ENCODE peak calls at places on chromosomes 12 and 14, in eight cellular contexts. One of them, this sample, is unnamed.
A peak's percentile ranks its signal among the peaks of the same experiment; 100 is the strongest.

GRCh38 chr12:704516-705242 is 41.4 kb upstream of the NINJ2 start:
- DNase-seq in GM12878: no peak
- DNase-seq in Peyer's patch: no peak
- DNase-seq in cardiac fibroblast: no peak
- DNase-seq in testis: no peak
- DNase-seq in Caco-2: no peak
- DNase-seq in tibial nerve: no peak
- DNase-seq in stomach: no peak
- DNase-seq in this sample: no peak

GRCh38 chr14:71381814-71382213 is 474.6 kb downstream of the PCNX1 start:
- DNase-seq in cardiac fibroblast: no peak
- DNase-seq in testis: no peak
- DNase-seq in GM12878: no peak
- DNase-seq in tibial nerve: no peak
- DNase-seq in stomach: no peak
- DNase-seq in Caco-2: no peak
- DNase-seq in Peyer's patch: no peak
- DNase-seq in this sample: no peak

GRCh38 chr12:106956048-106956935 is 585 bp downstream of the TMEM263 start:
- DNase-seq in cardiac fibroblast: peak; percentile 91
- DNase-seq in testis: peak; percentile 79
- DNase-seq in Caco-2: peak; percentile 75
- DNase-seq in GM12878: peak; percentile 15
- DNase-seq in Peyer's patch: peak; percentile 77
- DNase-seq in stomach: peak; percentile 67
- DNase-seq in tibial nerve: peak; percentile 60
- DNase-seq in this sample: peak; percentile 70

GRCh38 chr12:71661977-71662522 is 1.6 kb downstream of the ZFC3H1 start:
- DNase-seq in tibial nerve: no peak
- DNase-seq in Caco-2: no peak
- DNase-seq in Peyer's patch: no peak
- DNase-seq in GM12878: no peak
- DNase-seq in stomach: no peak
- DNase-seq in cardiac fibroblast: peak; percentile 56
- DNase-seq in testis: no peak
- DNase-seq in this sample: no peak

GRCh38 chr12:15688838-15689237 is 100.3 kb downstream of the EPS8 start:
- DNase-seq in Peyer's patch: no peak
- DNase-seq in cardiac fibroblast: peak; percentile 49
- DNase-seq in Caco-2: no peak
- DNase-seq in stomach: no peak
- DNase-seq in testis: no peak
- DNase-seq in GM12878: no peak
- DNase-seq in tibial nerve: no peak
- DNase-seq in this sample: no peak

GRCh38 chr12:48882972-48883304 is 17.3 kb upstream of the RND1 start:
- DNase-seq in stomach: peak; percentile 36
- DNase-seq in Peyer's patch: no peak
- DNase-seq in testis: no peak
- DNase-seq in cardiac fibroblast: no peak
- DNase-seq in Caco-2: no peak
- DNase-seq in tibial nerve: no peak
- DNase-seq in GM12878: no peak
- DNase-seq in this sample: no peak

GRCh38 chr12:39553476-39553875 is 66.1 kb downstream of the ABCD2 start:
- DNase-seq in stomach: no peak
- DNase-seq in Caco-2: no peak
- DNase-seq in Peyer's patch: no peak
- DNase-seq in tibial nerve: no peak
- DNase-seq in GM12878: no peak
- DNase-seq in testis: no peak
- DNase-seq in cardiac fibroblast: no peak
- DNase-seq in this sample: no peak

GRCh38 chr12:54378791-54379400 is 5.6 kb downstream of the ZNF385A start:
- DNase-seq in testis: peak; percentile 53
- DNase-seq in Peyer's patch: peak; percentile 75
- DNase-seq in stomach: peak; percentile 70
- DNase-seq in GM12878: no peak
- DNase-seq in tibial nerve: no peak
- DNase-seq in Caco-2: peak; percentile 65
- DNase-seq in cardiac fibroblast: peak; percentile 41
- DNase-seq in this sample: no peak

GRCh38 chr12:18472304-18472703 is 211.0 kb downstream of the PIK3C2G start:
- DNase-seq in tibial nerve: no peak
- DNase-seq in GM12878: no peak
- DNase-seq in Peyer's patch: no peak
- DNase-seq in cardiac fibroblast: no peak
- DNase-seq in stomach: no peak
- DNase-seq in Caco-2: no peak
- DNase-seq in testis: no peak
- DNase-seq in this sample: no peak

GRCh38 chr12:110743571-110744093 is 941 bp upstream of the PPP1CC start:
- DNase-seq in Peyer's patch: peak; percentile 73
- DNase-seq in stomach: no peak
- DNase-seq in testis: peak; percentile 41
- DNase-seq in cardiac fibroblast: peak; percentile 48
- DNase-seq in tibial nerve: peak; percentile 28
- DNase-seq in GM12878: no peak
- DNase-seq in Caco-2: no peak
- DNase-seq in this sample: no peak

GRCh38 chr12:109637341-109637740 is 63.7 kb downstream of the MVK start:
- DNase-seq in GM12878: no peak
- DNase-seq in tibial nerve: no peak
- DNase-seq in testis: no peak
- DNase-seq in Peyer's patch: no peak
- DNase-seq in stomach: no peak
- DNase-seq in Caco-2: no peak
- DNase-seq in cardiac fibroblast: no peak
- DNase-seq in this sample: no peak

GRCh38 chr12:45355750-45356149 is 139.9 kb downstream of the ANO6 start:
- DNase-seq in Caco-2: no peak
- DNase-seq in testis: no peak
- DNase-seq in stomach: no peak
- DNase-seq in tibial nerve: no peak
- DNase-seq in Peyer's patch: no peak
- DNase-seq in cardiac fibroblast: no peak
- DNase-seq in GM12878: no peak
- DNase-seq in this sample: no peak

GRCh38 chr12:15796493-15797141 is 7.4 kb upstream of the EPS8 start:
- DNase-seq in stomach: no peak
- DNase-seq in testis: no peak
- DNase-seq in tibial nerve: no peak
- DNase-seq in Caco-2: no peak
- DNase-seq in cardiac fibroblast: peak; percentile 88
- DNase-seq in Peyer's patch: no peak
- DNase-seq in GM12878: no peak
- DNase-seq in this sample: no peak

DNA sequence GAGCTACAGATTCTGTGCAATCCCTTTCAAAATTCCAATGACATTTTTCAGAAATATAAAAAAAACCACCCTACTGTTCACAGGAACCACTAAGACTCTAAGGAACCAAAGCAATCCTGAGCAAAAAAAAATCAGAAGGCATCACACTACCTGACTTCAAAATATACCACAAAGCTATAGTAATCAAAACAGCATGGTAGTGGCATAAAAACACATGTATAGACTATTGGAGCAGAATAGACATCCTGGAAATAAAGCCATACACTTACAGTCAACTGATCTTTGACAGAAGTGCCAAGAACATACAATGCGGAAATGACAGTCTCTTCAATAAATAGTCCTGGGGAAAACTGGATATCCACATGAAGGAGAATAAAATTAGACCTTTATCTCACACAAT is 56.5 kb downstream of the EGLN3 start:
- DNase-seq in GM12878: no peak
- DNase-seq in cardiac fibroblast: no peak
- DNase-seq in Caco-2: no peak
- DNase-seq in Peyer's patch: no peak
- DNase-seq in tibial nerve: no peak
- DNase-seq in stomach: no peak
- DNase-seq in testis: no peak
- DNase-seq in this sample: no peak
- TF ChIP-seq CTCF in GM12878: no peak
- TF ChIP-seq CTCF in cardiac fibroblast: no peak
- TF ChIP-seq CTCF in Caco-2: no peak
- TF ChIP-seq CTCF in Peyer's patch: no peak
- TF ChIP-seq CTCF in tibial nerve: no peak
- TF ChIP-seq CTCF in stomach: no peak
- TF ChIP-seq CTCF in testis: no peak
- TF ChIP-seq CTCF in this sample: no peak

GRCh38 chr12:81888961-81889360 is 129.8 kb upstream of the PPFIA2 start:
- DNase-seq in Caco-2: no peak
- DNase-seq in GM12878: no peak
- DNase-seq in testis: no peak
- DNase-seq in cardiac fibroblast: no peak
- DNase-seq in Peyer's patch: no peak
- DNase-seq in tibial nerve: no peak
- DNase-seq in stomach: no peak
- DNase-seq in this sample: no peak
- TF ChIP-seq CTCF in Caco-2: no peak
- TF ChIP-seq CTCF in GM12878: no peak
- TF ChIP-seq CTCF in testis: no peak
- TF ChIP-seq CTCF in cardiac fibroblast: no peak
- TF ChIP-seq CTCF in Peyer's patch: no peak
- TF ChIP-seq CTCF in tibial nerve: no peak
- TF ChIP-seq CTCF in stomach: no peak
- TF ChIP-seq CTCF in this sample: no peak

GRCh38 chr12:19709889-19710288 is 270.6 kb downstream of the AEBP2 start:
- DNase-seq in Caco-2: no peak
- DNase-seq in Peyer's patch: no peak
- DNase-seq in testis: no peak
- DNase-seq in tibial nerve: no peak
- DNase-seq in GM12878: no peak
- DNase-seq in cardiac fibroblast: no peak
- DNase-seq in stomach: no peak
- DNase-seq in this sample: no peak

GRCh38 chr12:19706936-19707335 is 267.6 kb downstream of the AEBP2 start:
- DNase-seq in stomach: no peak
- DNase-seq in Peyer's patch: no peak
- DNase-seq in Caco-2: no peak
- DNase-seq in tibial nerve: no peak
- DNase-seq in GM12878: no peak
- DNase-seq in cardiac fibroblast: peak; percentile 17
- DNase-seq in testis: no peak
- DNase-seq in this sample: no peak

GRCh38 chr12:19710811-19711793 is 271.8 kb downstream of the AEBP2 start:
- DNase-seq in Caco-2: no peak
- DNase-seq in tibial nerve: peak; percentile 25
- DNase-seq in cardiac fibroblast: peak; percentile 31
- DNase-seq in stomach: no peak
- DNase-seq in testis: no peak
- DNase-seq in Peyer's patch: no peak
- DNase-seq in GM12878: no peak
- DNase-seq in this sample: peak; percentile 47

GRCh38 chr12:19704966-19705365 is 265.7 kb downstream of the AEBP2 start:
- DNase-seq in testis: no peak
- DNase-seq in Caco-2: no peak
- DNase-seq in stomach: no peak
- DNase-seq in Peyer's patch: no peak
- DNase-seq in cardiac fibroblast: no peak
- DNase-seq in tibial nerve: no peak
- DNase-seq in GM12878: no peak
- DNase-seq in this sample: no peak

DNA sequence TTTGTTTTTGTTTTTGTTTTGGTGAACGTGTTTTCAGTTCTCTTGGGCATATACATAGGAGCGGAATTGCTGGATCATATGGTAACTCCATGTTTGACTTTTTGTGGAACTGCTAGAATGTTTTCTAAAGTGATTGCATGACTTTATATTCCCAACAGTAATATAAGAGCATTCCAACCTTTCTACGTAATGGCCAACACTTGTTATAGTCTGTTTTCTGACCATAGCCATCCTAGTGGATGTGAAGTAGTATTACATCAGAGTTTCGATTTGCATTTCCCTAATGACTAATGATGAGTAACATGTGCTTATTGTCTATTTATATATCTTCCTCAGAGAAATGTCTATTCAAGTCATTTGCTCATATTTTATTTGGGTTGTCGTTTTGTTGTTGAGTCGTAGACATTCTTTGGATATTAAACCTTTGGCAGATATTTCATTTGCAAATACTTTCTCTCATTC is 268.7 kb downstream of the AEBP2 start:
- DNase-seq in cardiac fibroblast: peak; percentile 92
- DNase-seq in stomach: no peak
- DNase-seq in GM12878: no peak
- DNase-seq in Peyer's patch: no peak
- DNase-seq in testis: no peak
- DNase-seq in tibial nerve: no peak
- DNase-seq in Caco-2: no peak
- DNase-seq in this sample: no peak
- TF ChIP-seq CTCF in cardiac fibroblast: peak; percentile 41
- TF ChIP-seq CTCF in stomach: no peak
- TF ChIP-seq CTCF in GM12878: no peak
- TF ChIP-seq CTCF in Peyer's patch: no peak
- TF ChIP-seq CTCF in testis: no peak
- TF ChIP-seq CTCF in tibial nerve: no peak
- TF ChIP-seq CTCF in Caco-2: peak; percentile 22
- TF ChIP-seq CTCF in this sample: no peak

GRCh38 chr12:103503546-103504480 is 8.0 kb upstream of the C12orf42 start:
- DNase-seq in Peyer's patch: peak; percentile 76
- DNase-seq in tibial nerve: no peak
- DNase-seq in cardiac fibroblast: no peak
- DNase-seq in GM12878: no peak
- DNase-seq in testis: peak; percentile 77
- DNase-seq in stomach: peak; percentile 61
- DNase-seq in Caco-2: no peak
- DNase-seq in this sample: no peak
- TF ChIP-seq CTCF in Peyer's patch: peak; percentile 55
- TF ChIP-seq CTCF in tibial nerve: no peak
- TF ChIP-seq CTCF in cardiac fibroblast: no peak
- TF ChIP-seq CTCF in GM12878: peak; percentile 78
- TF ChIP-seq CTCF in testis: peak; percentile 68
- TF ChIP-seq CTCF in stomach: peak; percentile 47
- TF ChIP-seq CTCF in Caco-2: peak; percentile 54
- TF ChIP-seq CTCF in this sample: no peak

DNA sequence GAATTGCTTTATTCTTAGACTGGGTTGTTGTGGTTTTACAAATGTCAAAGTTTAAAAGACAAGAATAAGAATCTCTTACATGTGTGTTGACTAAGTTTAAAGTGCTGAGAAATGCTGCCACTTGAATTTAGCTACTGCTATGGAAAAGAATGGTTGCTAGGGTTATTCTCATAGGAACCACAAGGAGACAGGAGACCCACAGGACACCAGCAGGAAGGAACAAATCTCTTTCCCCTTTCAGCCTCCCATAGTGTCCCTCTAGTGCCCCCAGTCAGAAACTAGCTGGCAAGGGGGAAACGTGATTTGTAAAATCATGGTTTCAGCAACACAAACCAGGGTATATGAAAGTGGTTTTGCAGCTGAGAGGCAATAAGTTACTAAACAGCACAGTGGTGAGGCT is 102.7 kb downstream of the ST8SIA1 start:
- DNase-seq in tibial nerve: no peak
- DNase-seq in stomach: no peak
- DNase-seq in GM12878: no peak
- DNase-seq in cardiac fibroblast: no peak
- DNase-seq in testis: no peak
- DNase-seq in Peyer's patch: no peak
- DNase-seq in Caco-2: no peak
- DNase-seq in this sample: no peak
- TF ChIP-seq CTCF in tibial nerve: no peak
- TF ChIP-seq CTCF in stomach: no peak
- TF ChIP-seq CTCF in GM12878: no peak
- TF ChIP-seq CTCF in cardiac fibroblast: peak; percentile 18
- TF ChIP-seq CTCF in testis: no peak
- TF ChIP-seq CTCF in Peyer's patch: no peak
- TF ChIP-seq CTCF in Caco-2: no peak
- TF ChIP-seq CTCF in this sample: no peak